ENCODE peak calls at places on chromosome 4, in six cellular contexts. O is stomach, W is GM12878, X is transverse colon, V is endothelial cell of umbilical vein, H is K562. D is an unnamed sample.

GRCh38 chr4:156101571-156101970 is 147.9 kb upstream of the CTSO start:
- DNase-seq in V (no peak), W (no peak), H (no peak), O (no peak), X (no peak), D (no peak)

GRCh38 chr4:67549123-67549522 is 3.8 kb upstream of the CENPC start:
- DNase-seq in O (no peak), V (peak; percentile 59), H (no peak), W (no peak), X (no peak), D (no peak)

GRCh38 chr4:28287837-28288236 is 1427.2 kb downstream of the STIM2 start:
- DNase-seq in W (no peak), H (no peak), O (no peak), V (peak; percentile 63), X (no peak), D (no peak)

GRCh38 chr4:26787461-26788340 is 72.9 kb upstream of the STIM2 start:
- DNase-seq in W (no peak), X (peak; percentile 39), H (peak; percentile 41), V (peak; percentile 52), O (peak; percentile 60), D (no peak)

GRCh38 chr4:187606581-187606980 is 389.0 kb upstream of the ZFP42 start:
- DNase-seq in W (no peak), H (peak; percentile 67), X (peak; percentile 15), O (no peak), V (peak; percentile 50), D (no peak)

GRCh38 chr4:119479180-119479814 is 149.3 kb downstream of the PDE5A start:
- DNase-seq in O (no peak), H (no peak), W (no peak), X (no peak), V (no peak), D (no peak)

GRCh38 chr4:107561481-107561880 is 158.6 kb downstream of the PAPSS1 start:
- DNase-seq in W (no peak), H (no peak), O (no peak), V (peak; percentile 83), X (no peak), D (no peak)

GRCh38 chr4:82957045-82957444 is 53.6 kb downstream of the LIN54 start:
- DNase-seq in X (no peak), V (no peak), H (no peak), O (no peak), W (no peak), D (no peak)

GRCh38 chr4:106978046-106978774 is 57.9 kb downstream of the DKK2 start:
- DNase-seq in W (no peak), X (no peak), O (no peak), V (no peak), H (no peak), D (no peak)

GRCh38 chr4:82467442-82467841 is 37.1 kb downstream of the ENOPH1 start:
- DNase-seq in W (no peak), H (no peak), X (no peak), O (no peak), V (peak; percentile 12), D (no peak)

GRCh38 chr4:94995684-94996394 is 238.1 kb downstream of the BMPR1B start:
- DNase-seq in O (no peak), W (no peak), X (no peak), H (no peak), V (peak; percentile 67), D (no peak)

GRCh38 chr4:110049951-110050925 is 137.6 kb downstream of the EGF start:
- DNase-seq in V (peak; percentile 46), X (peak; percentile 40), W (peak; percentile 8), O (peak; percentile 47), H (peak; percentile 65), D (no peak)

GRCh38 chr4:21290562-21290961 is 590.3 kb downstream of the PACRGL start:
- DNase-seq in O (no peak), X (no peak), H (no peak), V (no peak), W (no peak), D (no peak)

GRCh38 chr4:48033825-48034413 is 17.3 kb downstream of the NIPAL1 start:
- DNase-seq in H (peak; percentile 41), X (peak; percentile 57), W (no peak), V (peak; percentile 53), O (peak; percentile 52), D (no peak)

GRCh38 chr4:83387922-83388676 is 53.5 kb upstream of the HPSE start:
- DNase-seq in V (no peak), X (no peak), W (no peak), O (no peak), H (no peak), D (no peak)

GRCh38 chr4:141853091-141853734 is 216.8 kb downstream of the IL15 start:
- DNase-seq in H (no peak), X (peak; percentile 15), O (no peak), W (no peak), V (no peak), D (no peak)

GRCh38 chr4:149102765-149103164 is 660.6 kb upstream of the NR3C2 start:
- DNase-seq in O (no peak), W (no peak), H (no peak), V (no peak), X (no peak), D (no peak)

GRCh38 chr4:133096972-133097371 is 52.1 kb upstream of the PCDH10 start:
- DNase-seq in W (no peak), V (peak; percentile 84), H (no peak), O (no peak), X (no peak), D (no peak)

GRCh38 chr4:61246003-61246402 is 45.9 kb downstream of the ADGRL3 start:
- DNase-seq in H (no peak), V (no peak), W (no peak), X (no peak), O (no peak), D (no peak)

GRCh38 chr4:3270141-3270611 is 21.2 kb downstream of the MSANTD1 start:
- DNase-seq in O (peak; percentile 16), W (no peak), V (no peak), H (no peak), X (no peak), D (no peak)

GRCh38 chr4:148007303-148007702 is 275.4 kb downstream of the ARHGAP10 start:
- DNase-seq in W (no peak), O (no peak), X (no peak), H (peak; percentile 12), V (peak; percentile 87), D (no peak)
- TF ChIP-seq POLR2AphosphoS5 in W (no peak), O (peak; percentile 34), X (no peak), H (no peak), V (peak; percentile 51), D (no peak)

DNA sequence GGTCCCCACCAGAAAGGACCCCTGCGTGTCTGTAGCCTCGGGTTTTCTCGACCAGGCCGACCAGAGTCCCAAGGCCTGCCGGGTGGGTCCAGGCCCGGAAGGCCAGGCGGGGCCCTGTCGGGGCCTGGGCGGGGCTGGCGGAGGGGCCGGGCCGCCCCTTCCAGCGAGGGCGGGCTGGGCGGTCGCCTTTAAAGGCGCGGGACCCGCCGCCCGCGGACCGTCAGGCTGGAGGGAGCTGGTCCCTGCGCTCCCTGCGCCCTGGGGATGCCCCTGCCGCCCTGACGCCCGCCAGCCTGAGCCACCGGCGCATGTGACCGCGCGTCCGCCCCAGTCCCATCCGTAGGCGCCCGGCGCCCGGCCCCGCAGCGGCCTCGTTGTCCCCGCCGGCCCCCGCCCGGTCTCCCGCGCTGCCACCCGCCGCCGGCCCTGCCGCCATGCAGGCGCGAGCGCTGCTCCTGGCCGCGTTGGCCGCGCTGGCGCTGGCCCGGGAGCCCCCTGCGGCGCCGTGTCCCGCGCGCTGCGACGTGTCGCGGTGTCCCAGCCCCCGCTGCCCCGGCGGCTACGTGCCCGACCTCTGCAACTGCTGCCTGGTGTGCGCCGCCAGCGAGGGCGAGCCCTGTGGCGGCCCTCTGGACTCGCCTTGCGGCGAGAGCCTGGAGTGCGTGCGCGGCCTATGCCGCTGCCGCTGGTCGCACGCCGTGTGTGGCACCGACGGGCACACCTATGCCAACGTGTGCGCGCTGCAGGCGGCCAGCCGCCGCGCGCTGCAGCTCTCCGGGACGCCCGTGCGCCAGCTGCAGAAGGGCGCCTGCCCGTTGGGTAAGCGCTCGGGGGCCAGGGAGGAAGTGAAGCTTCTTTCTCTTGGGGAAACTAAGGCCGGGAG is at the start of gene HTRA3:
- DNase-seq in H (no peak), O (peak; percentile 28), X (peak; percentile 35), V (peak; percentile 51), W (no peak), D (no peak)
- H3K4me3 ChIP-seq in H (no peak within 1 kb of the TSS), O (peak within 1 kb of the TSS; percentile 49), X (peak within 1 kb of the TSS; percentile 47), V (peak within 1 kb of the TSS; percentile 32), W (no peak within 1 kb of the TSS), D (peak within 1 kb of the TSS; percentile 57)

DNA sequence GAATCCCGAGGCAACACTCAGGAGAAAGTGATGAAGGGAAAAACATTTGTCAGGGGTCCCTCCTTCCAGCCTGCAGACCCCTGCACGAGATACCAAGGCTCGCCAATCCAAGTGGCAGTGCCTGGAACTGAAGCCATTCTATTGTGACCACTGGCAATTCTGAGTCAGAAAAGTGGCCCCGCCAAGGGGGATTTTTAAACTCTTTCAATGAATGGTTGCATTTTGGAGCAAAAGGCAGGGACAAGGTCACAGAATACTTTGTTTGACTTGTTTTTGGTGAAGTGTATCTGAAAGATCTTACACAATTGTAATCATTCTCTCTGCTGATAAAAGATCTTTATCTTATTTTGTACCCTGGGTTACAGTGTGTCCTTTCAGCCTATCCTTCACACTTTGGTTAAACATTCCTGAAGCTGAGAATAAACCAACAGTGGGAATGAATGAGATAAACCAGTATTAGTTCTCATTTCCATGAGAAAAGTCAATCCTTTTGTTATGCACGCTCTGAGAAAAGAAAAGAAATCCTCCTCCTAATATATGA is 115.9 kb upstream of the PDLIM3 start:
- DNase-seq in X (no peak), V (no peak), O (no peak), H (no peak), W (no peak), D (no peak)
- TF ChIP-seq POLR2AphosphoS5 in X (no peak), V (no peak), O (no peak), H (no peak), W (no peak), D (no peak)

GRCh38 chr4:139556735-139557505 is 901 bp upstream of the SETD7 start:
- DNase-seq in O (peak; percentile 85), W (no peak), H (no peak), V (peak; percentile 52), X (peak; percentile 81), D (peak; percentile 85)

GRCh38 chr4:139559095-139559490 is 3.1 kb upstream of the SETD7 start:
- DNase-seq in V (no peak), O (no peak), X (no peak), W (no peak), H (no peak), D (no peak)

GRCh38 chr4:139558235-139559094 is 2.4 kb upstream of the SETD7 start:
- DNase-seq in X (no peak), O (no peak), H (no peak), W (no peak), V (no peak), D (no peak)

GRCh38 chr4:139556071-139556734 is at the start of gene SETD7:
- DNase-seq in W (no peak), V (peak; percentile 87), H (peak; percentile 31), X (peak; percentile 79), O (peak; percentile 74), D (peak; percentile 86)

DNA sequence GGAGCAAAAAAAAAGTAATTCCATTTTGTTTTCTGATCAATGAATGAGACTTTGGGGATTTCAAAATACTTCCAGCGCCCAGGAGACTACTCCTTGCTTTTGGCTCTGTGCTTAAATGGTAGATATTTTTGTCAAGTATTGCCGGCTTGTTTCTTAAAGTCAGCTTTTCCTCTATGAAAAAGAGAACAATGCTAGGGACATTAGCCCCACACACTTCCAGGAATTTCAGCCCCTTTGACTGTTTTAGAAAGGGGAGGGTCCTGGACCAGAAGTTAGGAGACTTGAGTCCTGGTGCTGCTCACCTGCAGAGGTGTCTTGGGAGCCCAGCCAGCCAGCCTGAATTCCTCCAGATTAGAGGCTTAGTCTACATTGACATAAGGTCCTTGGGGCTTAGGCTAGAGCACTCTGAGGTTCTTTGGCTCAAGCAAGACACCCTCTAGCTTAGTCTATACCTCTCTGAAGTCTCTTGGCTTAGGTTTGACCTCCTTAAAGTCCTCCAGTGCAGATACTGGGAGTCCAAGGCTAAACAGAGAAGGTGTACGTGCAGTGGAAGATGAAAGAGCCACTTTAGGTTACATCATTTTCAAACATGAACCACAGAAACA is 1.6 kb upstream of the SETD7 start:
- DNase-seq in V (peak; percentile 7), W (no peak), O (peak; percentile 77), H (no peak), X (no peak), D (no peak)
- H3K4me3 ChIP-seq in V (peak overlapping the region; percentile 65), W (no peak overlapping the region), O (peak overlapping the region; percentile 78), H (peak overlapping the region; percentile 44), X (peak overlapping the region; percentile 64), D (peak overlapping the region; percentile 91)

D was measured in suprapubic skin.